ENCODE peak calls at places on chromosomes 13 and 19, in ten cellular contexts. R is adrenal gland, A is stomach, P is IMR-90, M is heart left ventricle, K is prostate gland, S is transverse colon, F is body of pancreas, X is A549, O is ovary. L is an unnamed sample.

GRCh38 chr13:41827507-41828213 is 133.2 kb downstream of the VWA8 start:
- DNase-seq in S (no peak), A (no peak), K (no peak), R (peak; percentile 70), O (peak; percentile 35), P (peak; percentile 94), M (no peak), X (peak; percentile 38), F (no peak), L (peak; percentile 32)

GRCh38 chr13:110546933-110547332 is 14.6 kb downstream of the RAB20 start:
- DNase-seq in F (peak; percentile 91), P (peak; percentile 89), O (peak; percentile 98), A (peak; percentile 95), K (peak; percentile 56), M (peak; percentile 86), R (peak; percentile 100), X (peak; percentile 75), S (peak; percentile 93), L (peak; percentile 70)

GRCh38 chr19:53511933-53512374 is 26.0 kb upstream of the ZNF331 start:
- DNase-seq in X (no peak), F (peak; percentile 63), A (peak; percentile 64), P (peak; percentile 65), S (peak; percentile 53), M (peak; percentile 32), O (no peak), R (peak; percentile 77), K (peak; percentile 60), L (peak; percentile 69)

GRCh38 chr19:45471116-45471865 is 3.5 kb downstream of the FOSB start:
- DNase-seq in M (no peak), P (no peak), K (no peak), X (no peak), O (no peak), R (no peak), F (no peak), A (no peak), S (no peak), L (no peak)

GRCh38 chr13:86838411-86839120 is 832.6 kb upstream of the SLITRK5 start:
- DNase-seq in P (no peak), S (no peak), O (no peak), M (no peak), A (no peak), K (no peak), F (no peak), R (no peak), X (no peak), L (no peak)

GRCh38 chr13:36888645-36889044 is 31.4 kb downstream of the SMAD9 start:
- DNase-seq in A (no peak), S (no peak), X (no peak), P (no peak), O (no peak), R (no peak), K (no peak), F (no peak), M (no peak), L (no peak)

GRCh38 chr19:44525721-44526430 is 3.6 kb downstream of the CEACAM20 start:
- DNase-seq in R (no peak), K (no peak), S (no peak), O (no peak), A (no peak), X (no peak), M (no peak), P (no peak), F (no peak), L (no peak)

GRCh38 chr13:99199541-99200432 is 867 bp upstream of the UBAC2 start:
- DNase-seq in A (no peak), M (no peak), X (peak; percentile 10), O (no peak), P (no peak), R (no peak), S (no peak), K (no peak), F (no peak), L (no peak)

GRCh38 chr13:40562975-40563349 is 103.5 kb downstream of the FOXO1 start:
- DNase-seq in K (no peak), S (no peak), F (no peak), X (no peak), A (no peak), P (no peak), R (no peak), O (no peak), M (no peak), L (no peak)

GRCh38 chr19:571127-571974 is 1.0 kb upstream of the BSG start:
- DNase-seq in R (peak; percentile 75), K (peak; percentile 45), O (peak; percentile 47), A (peak; percentile 43), M (no peak), F (peak; percentile 38), X (no peak), S (peak; percentile 68), P (peak; percentile 35), L (no peak)

GRCh38 chr19:39797083-39797482 is 18.4 kb downstream of the LEUTX start:
- DNase-seq in X (no peak), M (no peak), F (no peak), A (no peak), O (no peak), P (no peak), S (no peak), K (no peak), R (no peak), L (no peak)

GRCh38 chr13:86946734-86947133 is 724.4 kb upstream of the SLITRK5 start:
- DNase-seq in M (no peak), F (no peak), K (no peak), R (no peak), O (no peak), A (no peak), S (no peak), P (no peak), X (no peak), L (no peak)

GRCh38 chr13:105377452-105377851 is 1158.0 kb downstream of the EFNB2 start:
- DNase-seq in M (no peak), P (no peak), O (no peak), X (no peak), S (no peak), R (no peak), K (no peak), F (no peak), A (no peak), L (no peak)

GRCh38 chr19:47615714-47616113 is 6.8 kb downstream of the BICRA start:
- DNase-seq in R (no peak), M (no peak), S (no peak), A (no peak), F (no peak), K (no peak), O (no peak), P (no peak), X (no peak), L (no peak)

GRCh38 chr13:40600145-40600751 is 66.2 kb downstream of the FOXO1 start:
- DNase-seq in M (no peak), F (no peak), O (no peak), K (no peak), P (no peak), X (no peak), S (no peak), A (no peak), R (no peak), L (no peak)

GRCh38 chr19:41911889-41912731 is 16.1 kb downstream of the ERFL start:
- DNase-seq in K (no peak), S (no peak), A (no peak), O (no peak), R (no peak), P (no peak), F (no peak), M (no peak), X (no peak), L (no peak)
- TF ChIP-seq POLR2A in K (no peak), S (no peak), A (no peak), O (no peak), R (no peak), P (no peak), F (no peak), M (no peak), X (no peak), L (no peak)

DNA sequence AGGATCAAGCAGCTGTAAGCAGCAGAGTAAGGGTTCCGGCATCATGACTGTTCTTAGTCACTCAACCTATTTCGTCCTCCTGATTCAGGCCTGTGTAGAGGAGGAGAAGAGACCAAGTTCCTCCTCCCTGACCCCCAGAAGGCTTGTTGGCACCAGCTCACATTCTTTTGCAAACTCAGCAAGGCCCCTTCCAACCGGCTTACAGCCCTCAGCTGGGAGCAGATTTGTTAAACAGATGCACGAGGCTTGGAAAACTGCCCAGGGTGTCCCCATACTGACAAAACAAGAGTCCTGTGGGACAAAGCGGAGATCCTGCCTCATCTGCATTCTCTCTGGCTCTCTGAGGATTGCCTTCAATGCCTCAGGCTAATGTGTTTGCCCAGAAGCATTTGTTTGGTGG is 113.2 kb upstream of the SOX21 start:
- DNase-seq in K (no peak), R (peak; percentile 47), O (peak; percentile 74), S (peak; percentile 25), P (no peak), F (peak; percentile 25), A (peak; percentile 33), M (peak; percentile 52), X (no peak), L (peak; percentile 52)
- H3K27ac ChIP-seq in K (no peak overlapping the region), R (no peak overlapping the region), O (no peak overlapping the region), S (no peak overlapping the region), P (no peak overlapping the region), F (no peak overlapping the region), A (no peak overlapping the region), M (no peak overlapping the region), X (no peak overlapping the region), L (no peak overlapping the region)

GRCh38 chr13:112209731-112210130 is 142.8 kb downstream of the SOX1 start:
- DNase-seq in O (no peak), R (no peak), X (no peak), S (no peak), A (no peak), K (no peak), F (no peak), P (no peak), M (no peak), L (no peak)
- TF ChIP-seq POLR2A in O (no peak), R (no peak), X (no peak), S (no peak), A (no peak), K (no peak), F (no peak), P (no peak), M (no peak), L (no peak)

GRCh38 chr13:107832521-107833095 is 382.7 kb downstream of the LIG4 start:
- DNase-seq in S (no peak), R (no peak), F (no peak), P (no peak), X (no peak), O (no peak), A (no peak), K (no peak), M (no peak), L (no peak)

GRCh38 chr13:107834268-107834667 is 381.1 kb downstream of the LIG4 start:
- DNase-seq in A (no peak), S (no peak), M (no peak), K (no peak), R (no peak), P (peak; percentile 37), X (no peak), O (no peak), F (no peak), L (no peak)

GRCh38 chr13:107838592-107839161 is 376.7 kb downstream of the LIG4 start:
- DNase-seq in S (no peak), A (no peak), P (no peak), K (no peak), R (no peak), M (no peak), F (no peak), X (no peak), O (no peak), L (no peak)

GRCh38 chr13:107834717-107835116 is 380.6 kb downstream of the LIG4 start:
- DNase-seq in P (peak; percentile 31), S (no peak), F (no peak), K (no peak), R (no peak), X (no peak), M (no peak), A (no peak), O (no peak), L (no peak)

GRCh38 chr13:107835339-107836018 is 379.9 kb downstream of the LIG4 start:
- DNase-seq in M (no peak), O (no peak), P (peak; percentile 88), S (no peak), X (no peak), R (no peak), A (no peak), F (no peak), K (no peak), L (no peak)
- H3K27ac ChIP-seq in M (no peak overlapping the region), O (no peak overlapping the region), P (peak overlapping the region; percentile 58), S (no peak overlapping the region), X (no peak overlapping the region), R (no peak overlapping the region), A (no peak overlapping the region), F (no peak overlapping the region), K (no peak overlapping the region), L (no peak overlapping the region)